ENCODE peak calls at places on chromosomes 16 and 17, in five cellular contexts. One of them, this sample, is unnamed.

GRCh38 chr16:31331141-31331764 is 23.7 kb upstream of the ITGAX start:
- DNase-seq in left cardiac atrium: no peak
- DNase-seq in iris pigment epithelial cell: no peak
- DNase-seq in naive thymus-derived CD8-positive, alpha-beta T cell: peak
- DNase-seq in fibroblast of the conjunctiva: no peak
- DNase-seq in this sample: no peak

GRCh38 chr17:40557531-40558299 is 7.6 kb downstream of the CCR7 start:
- DNase-seq in left cardiac atrium: peak
- DNase-seq in iris pigment epithelial cell: no peak
- DNase-seq in naive thymus-derived CD8-positive, alpha-beta T cell: no peak
- DNase-seq in fibroblast of the conjunctiva: peak
- DNase-seq in this sample: no peak

GRCh38 chr17:82003411-82004381 is 19.0 kb downstream of the CENPX start:
- DNase-seq in left cardiac atrium: peak
- DNase-seq in iris pigment epithelial cell: peak
- DNase-seq in naive thymus-derived CD8-positive, alpha-beta T cell: no peak
- DNase-seq in fibroblast of the conjunctiva: peak
- DNase-seq in this sample: no peak

GRCh38 chr17:75524971-75525805 is at the start of gene LLGL2:
- DNase-seq in left cardiac atrium: peak
- DNase-seq in iris pigment epithelial cell: peak
- DNase-seq in naive thymus-derived CD8-positive, alpha-beta T cell: peak
- DNase-seq in fibroblast of the conjunctiva: no peak
- DNase-seq in this sample: no peak

GRCh38 chr17:28533091-28533670 is 19.2 kb downstream of the UNC119 start:
- DNase-seq in left cardiac atrium: no peak
- DNase-seq in iris pigment epithelial cell: no peak
- DNase-seq in naive thymus-derived CD8-positive, alpha-beta T cell: no peak
- DNase-seq in fibroblast of the conjunctiva: no peak
- DNase-seq in this sample: no peak

GRCh38 chr17:45700171-45701090 is 83.7 kb upstream of the CRHR1 start:
- DNase-seq in left cardiac atrium: no peak
- DNase-seq in iris pigment epithelial cell: no peak
- DNase-seq in naive thymus-derived CD8-positive, alpha-beta T cell: no peak
- DNase-seq in fibroblast of the conjunctiva: no peak
- DNase-seq in this sample: no peak

GRCh38 chr17:10614536-10615155 is 42.5 kb downstream of the MYH3 start:
- DNase-seq in left cardiac atrium: peak
- DNase-seq in iris pigment epithelial cell: peak
- DNase-seq in naive thymus-derived CD8-positive, alpha-beta T cell: no peak
- DNase-seq in fibroblast of the conjunctiva: peak
- DNase-seq in this sample: peak

GRCh38 chr17:81553616-81554181 is 1.5 kb upstream of the FAAP100 start:
- DNase-seq in left cardiac atrium: peak
- DNase-seq in iris pigment epithelial cell: peak
- DNase-seq in naive thymus-derived CD8-positive, alpha-beta T cell: peak
- DNase-seq in fibroblast of the conjunctiva: peak
- DNase-seq in this sample: no peak

GRCh38 chr16:87608400-87608985 is 6.2 kb downstream of the JPH3 start:
- DNase-seq in left cardiac atrium: peak
- DNase-seq in iris pigment epithelial cell: peak
- DNase-seq in naive thymus-derived CD8-positive, alpha-beta T cell: peak
- DNase-seq in fibroblast of the conjunctiva: peak
- DNase-seq in this sample: no peak

GRCh38 chr16:57609541-57610401 is 18.7 kb upstream of the ADGRG1 start:
- DNase-seq in left cardiac atrium: no peak
- DNase-seq in iris pigment epithelial cell: no peak
- DNase-seq in naive thymus-derived CD8-positive, alpha-beta T cell: peak
- DNase-seq in fibroblast of the conjunctiva: no peak
- DNase-seq in this sample: no peak

GRCh38 chr16:20042848-20043247 is 30.8 kb downstream of the GPR139 start:
- DNase-seq in left cardiac atrium: no peak
- DNase-seq in iris pigment epithelial cell: peak
- DNase-seq in naive thymus-derived CD8-positive, alpha-beta T cell: no peak
- DNase-seq in fibroblast of the conjunctiva: no peak
- DNase-seq in this sample: no peak

GRCh38 chr16:23979426-23979825 is 143.6 kb downstream of the PRKCB start:
- DNase-seq in left cardiac atrium: no peak
- DNase-seq in iris pigment epithelial cell: no peak
- DNase-seq in naive thymus-derived CD8-positive, alpha-beta T cell: no peak
- DNase-seq in fibroblast of the conjunctiva: no peak
- DNase-seq in this sample: peak

GRCh38 chr16:27974896-27975540 is 88.5 kb downstream of the GSG1L start:
- DNase-seq in left cardiac atrium: no peak
- DNase-seq in iris pigment epithelial cell: no peak
- DNase-seq in naive thymus-derived CD8-positive, alpha-beta T cell: no peak
- DNase-seq in fibroblast of the conjunctiva: no peak
- DNase-seq in this sample: no peak

GRCh38 chr17:17027442-17028058 is 14.7 kb upstream of the MPRIP start:
- DNase-seq in left cardiac atrium: no peak
- DNase-seq in iris pigment epithelial cell: no peak
- DNase-seq in naive thymus-derived CD8-positive, alpha-beta T cell: no peak
- DNase-seq in fibroblast of the conjunctiva: no peak
- DNase-seq in this sample: no peak

GRCh38 chr17:48037924-48038323 is 327 bp upstream of the COPZ2 start:
- DNase-seq in left cardiac atrium: peak
- DNase-seq in iris pigment epithelial cell: no peak
- DNase-seq in naive thymus-derived CD8-positive, alpha-beta T cell: no peak
- DNase-seq in fibroblast of the conjunctiva: no peak
- DNase-seq in this sample: no peak

GRCh38 chr17:82266142-82266541 is 7.4 kb downstream of the CSNK1D start:
- DNase-seq in left cardiac atrium: no peak
- DNase-seq in iris pigment epithelial cell: no peak
- DNase-seq in naive thymus-derived CD8-positive, alpha-beta T cell: no peak
- DNase-seq in fibroblast of the conjunctiva: no peak
- DNase-seq in this sample: no peak

This sample was measured in putamen.